ENCODE peak calls at places on chromosomes 3 and 15, in four cellular contexts. D is effector memory CD4-positive, alpha-beta T cell; S is GM12864; B is dorsolateral prefrontal cortex. M is an unnamed sample.

GRCh38 chr15:90020041-90020735 is 19.1 kb downstream of the ZNF710 start:
- DNase-seq in D (no peak), B (no peak), S (no peak), M (no peak)

GRCh38 chr15:78093242-78094020 is 1.1 kb downstream of the SH2D7 start:
- DNase-seq in S (no peak), B (no peak), D (no peak), M (no peak)

GRCh38 chr3:152550284-152550683 is 281.6 kb downstream of the MBNL1 start:
- DNase-seq in B (no peak), S (no peak), D (no peak), M (no peak)

GRCh38 chr3:33071946-33072345 is 25.0 kb downstream of the GLB1 start:
- DNase-seq in D (no peak), B (no peak), S (no peak), M (no peak)

GRCh38 chr3:38459499-38460048 is 5.9 kb downstream of the ACVR2B start:
- DNase-seq in S (no peak), D (no peak), B (no peak), M (no peak)

GRCh38 chr3:72722930-72723726 is 125.1 kb downstream of the SHQ1 start:
- DNase-seq in S (no peak), D (no peak), B (peak), M (no peak)

GRCh38 chr3:128173849-128174248 is 20.6 kb downstream of the EEFSEC start:
- DNase-seq in B (no peak), D (no peak), S (no peak), M (no peak)

GRCh38 chr3:154175041-154175440 is 53.9 kb downstream of the ARHGEF26 start:
- DNase-seq in D (no peak), S (no peak), B (no peak), M (no peak)

GRCh38 chr3:131730581-131730980 is 227.8 kb upstream of the MRPL3 start:
- DNase-seq in S (no peak), B (no peak), D (no peak), M (no peak)

GRCh38 chr3:11021611-11022011 is 29.1 kb downstream of the SLC6A1 start:
- DNase-seq in B (peak), S (no peak), D (no peak), M (no peak)

GRCh38 chr3:48592519-48593087 is 2.5 kb downstream of the COL7A1 start:
- DNase-seq in S (no peak), D (no peak), B (no peak), M (no peak)

GRCh38 chr3:110815008-110815583 is 256.5 kb upstream of the NECTIN3 start:
- DNase-seq in B (no peak), D (no peak), S (no peak), M (no peak)

GRCh38 chr15:69346112-69346511 is 47.4 kb downstream of the PAQR5 start:
- DNase-seq in B (no peak), S (no peak), D (no peak), M (no peak)

GRCh38 chr15:69351333-69351732 is 52.6 kb downstream of the PAQR5 start:
- DNase-seq in D (no peak), S (no peak), B (no peak), M (no peak)
- H3K4me3 ChIP-seq in D (no peak), S (no peak), B (no peak), M (no peak)

GRCh38 chr3:99867594-99868437 is 50.2 kb downstream of the CMSS1 start:
- DNase-seq in D (no peak), B (no peak), S (no peak), M (no peak)
- H3K4me3 ChIP-seq in D (no peak), B (no peak), S (no peak), M (no peak)

GRCh38 chr3:107235923-107236315 is 141.3 kb upstream of the CCDC54 start:
- DNase-seq in B (no peak), S (peak), D (no peak), M (peak)
- H3K4me3 ChIP-seq in B (peak), S (no peak), D (no peak), M (no peak)

GRCh38 chr15:101004500-101004899 is 85.3 kb downstream of the LRRK1 start:
- DNase-seq in B (no peak), S (no peak), D (no peak), M (no peak)

GRCh38 chr15:101008158-101009139 is 89.3 kb downstream of the LRRK1 start:
- DNase-seq in D (peak), S (peak), B (peak), M (peak)

GRCh38 chr15:101009176-101009575 is 90.0 kb downstream of the LRRK1 start:
- DNase-seq in D (no peak), B (no peak), S (no peak), M (no peak)

GRCh38 chr15:101004986-101005747 is 86.0 kb downstream of the LRRK1 start:
- DNase-seq in B (no peak), S (no peak), D (no peak), M (no peak)

DNA sequence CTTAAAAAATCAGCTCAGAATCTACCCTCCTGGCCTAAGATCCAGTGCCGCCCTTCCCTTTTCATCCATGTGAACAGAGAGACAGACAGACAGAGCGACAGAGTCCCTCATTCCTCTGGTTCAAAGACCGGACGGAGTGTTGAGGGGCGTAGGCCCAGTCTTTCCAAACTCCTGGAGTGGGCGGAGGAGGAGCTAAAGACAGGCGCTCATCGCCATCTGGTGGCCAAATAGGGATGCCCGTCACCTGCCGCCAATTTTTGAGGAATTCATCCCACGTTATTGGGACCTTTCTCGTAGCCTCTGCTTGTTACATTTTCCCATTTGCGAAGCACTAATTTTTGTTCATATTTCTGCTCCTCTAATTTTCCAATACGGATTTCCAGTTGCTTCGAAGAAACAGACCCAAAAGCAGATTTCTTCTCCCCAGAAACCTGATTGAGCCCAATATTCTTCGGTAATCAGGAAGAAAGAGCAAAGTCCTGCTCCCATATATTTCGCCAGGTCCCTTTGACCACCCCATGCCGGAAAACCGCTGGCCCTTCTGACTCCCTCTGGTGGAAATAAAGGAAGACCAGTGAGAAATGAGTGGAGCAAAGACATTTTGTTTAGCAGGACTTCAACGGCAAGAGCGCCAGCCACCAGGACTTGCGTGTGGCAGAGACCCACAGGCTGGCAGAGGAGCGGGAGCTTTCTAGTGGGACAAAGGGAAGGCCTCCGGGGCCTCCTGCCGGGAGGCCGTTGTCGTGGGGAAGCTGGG is 88.0 kb downstream of the LRRK1 start:
- DNase-seq in B (peak), D (no peak), S (peak), M (peak)
- H3K4me3 ChIP-seq in B (peak), D (no peak), S (no peak), M (no peak)

GRCh38 chr15:99124641-99125040 is 19.8 kb downstream of the SYNM start:
- DNase-seq in D (no peak), B (no peak), S (no peak), M (no peak)

GRCh38 chr15:99121691-99122410 is 17.0 kb downstream of the SYNM start:
- DNase-seq in S (no peak), B (no peak), D (no peak), M (no peak)

GRCh38 chr15:99123706-99124451 is 19.0 kb downstream of the SYNM start:
- DNase-seq in S (no peak), B (peak), D (no peak), M (no peak)

GRCh38 chr15:99121207-99121606 is 16.3 kb downstream of the SYNM start:
- DNase-seq in S (no peak), D (no peak), B (no peak), M (no peak)

GRCh38 chr15:99122831-99123705 is 18.2 kb downstream of the SYNM start:
- DNase-seq in D (no peak), S (no peak), B (no peak), M (no peak)
- H3K4me3 ChIP-seq in D (no peak), S (no peak), B (peak), M (no peak)

GRCh38 chr3:25429960-25430941 is 2.2 kb downstream of the RARB start:
- DNase-seq in D (no peak), B (no peak), S (no peak), M (no peak)

GRCh38 chr3:25427155-25428002 is 684 bp upstream of the RARB start:
- DNase-seq in B (no peak), D (no peak), S (no peak), M (no peak)

GRCh38 chr3:25429441-25429907 is 1.4 kb downstream of the RARB start:
- DNase-seq in D (no peak), S (no peak), B (no peak), M (no peak)

GRCh38 chr3:25428003-25428861 is at the start of gene RARB:
- DNase-seq in B (no peak), S (no peak), D (no peak), M (no peak)

DNA sequence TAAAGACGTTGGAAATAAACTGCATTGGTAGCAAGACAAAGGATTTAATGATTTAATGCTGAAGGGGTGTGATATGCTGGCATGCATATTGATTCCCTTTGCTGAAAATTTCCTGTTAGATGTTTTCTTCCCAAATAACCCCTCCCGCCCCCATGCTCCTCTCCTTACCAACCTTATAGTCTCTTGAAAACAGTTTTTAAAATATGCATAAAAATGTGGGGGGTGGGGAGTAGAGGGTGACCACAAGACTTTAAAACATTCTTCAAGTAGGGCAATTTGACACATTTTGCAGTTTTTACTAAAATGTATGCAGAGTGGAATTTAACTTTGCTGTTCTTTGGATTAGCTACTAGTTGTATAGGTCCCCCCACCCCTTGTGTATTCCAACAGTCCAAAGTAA is 887 bp downstream of the RARB start:
- DNase-seq in D (no peak), B (no peak), S (no peak), M (no peak)
- H3K4me3 ChIP-seq in D (no peak), B (peak), S (no peak), M (no peak)

DNA sequence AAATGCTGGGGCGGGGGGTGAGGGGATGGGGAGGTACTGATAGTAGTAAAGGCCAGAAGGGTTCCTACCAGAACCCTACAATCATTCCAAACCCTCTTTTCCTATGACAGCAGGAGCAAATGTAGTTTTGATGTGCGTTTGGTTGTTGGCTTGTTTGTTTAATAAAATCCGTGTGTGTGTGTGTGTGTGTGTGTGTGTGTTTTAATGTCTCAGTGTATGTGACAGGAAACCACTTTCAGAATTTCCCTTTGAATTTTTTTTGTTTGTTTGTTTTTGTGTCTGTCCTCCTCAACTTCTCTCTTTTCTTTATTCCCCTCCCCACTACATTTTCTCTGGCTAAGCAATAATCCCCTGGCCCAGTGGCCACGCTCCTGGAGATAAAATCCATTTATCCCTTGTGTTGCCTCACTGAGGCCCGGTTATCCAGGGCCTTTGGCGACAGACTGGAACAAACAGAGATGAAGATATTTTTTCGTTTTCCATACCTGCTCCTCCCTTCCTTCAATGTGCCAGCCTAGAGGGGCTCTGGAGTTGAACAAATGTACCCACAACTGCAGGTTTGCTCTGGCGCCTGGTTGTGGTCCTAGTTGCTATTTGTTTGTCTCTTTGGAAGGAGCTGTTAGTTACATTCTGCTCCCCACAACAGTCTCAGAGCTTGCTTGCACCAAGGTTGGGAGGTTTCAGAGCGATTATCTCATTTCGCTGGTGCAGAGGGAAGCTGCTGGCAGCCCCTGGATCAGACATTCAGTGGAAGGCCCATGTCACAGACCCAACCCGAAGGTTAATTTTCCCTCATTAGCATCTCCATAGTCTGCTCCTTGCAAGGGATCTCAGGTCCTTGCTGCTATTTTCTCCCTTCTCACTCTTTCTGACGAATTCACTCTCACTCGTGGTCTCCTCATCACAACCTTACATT is 17.9 kb downstream of the NR2F2 start:
- DNase-seq in B (no peak), S (no peak), D (no peak), M (no peak)
- H3K4me3 ChIP-seq in B (peak), S (no peak), D (no peak), M (no peak)

M was measured in CD8-positive, alpha-beta T cell.